ENCODE peak calls at places on chromosomes 16 and 17, in eight cellular contexts. One of them, this sample, is unnamed.
A peak's percentile ranks its signal among the peaks of the same experiment; 100 is the strongest.

GRCh38 chr17:16880121-16880842 is 91.6 kb downstream of the TNFRSF13B start:
- DNase-seq in AML-193: no peak
- DNase-seq in NCI-H1105 treated with DMSO at 0.1 percent for 48 hours: no peak
- DNase-seq in activated naive CD4-positive, alpha-beta T cell treated with Interleukin-2 at 50 U/mL for 16 hours: no peak
- DNase-seq in BE2C: no peak
- DNase-seq in GM12891: no peak
- DNase-seq in left cardiac atrium: no peak
- DNase-seq in lower leg skin: peak; percentile 67
- DNase-seq in this sample: no peak

GRCh38 chr16:19886061-19886792 is 1.6 kb upstream of the GPRC5B start:
- DNase-seq in AML-193: peak; percentile 66
- DNase-seq in NCI-H1105 treated with DMSO at 0.1 percent for 48 hours: peak; percentile 29
- DNase-seq in activated naive CD4-positive, alpha-beta T cell treated with Interleukin-2 at 50 U/mL for 16 hours: peak; percentile 85
- DNase-seq in BE2C: peak; percentile 74
- DNase-seq in GM12891: peak; percentile 46
- DNase-seq in left cardiac atrium: peak; percentile 77
- DNase-seq in lower leg skin: peak; percentile 96
- DNase-seq in this sample: peak; percentile 30

GRCh38 chr17:48131216-48131824 is 23.8 kb downstream of the SNX11 start:
- DNase-seq in AML-193: peak; percentile 80
- DNase-seq in NCI-H1105 treated with DMSO at 0.1 percent for 48 hours: peak; percentile 59
- DNase-seq in activated naive CD4-positive, alpha-beta T cell treated with Interleukin-2 at 50 U/mL for 16 hours: peak; percentile 41
- DNase-seq in BE2C: peak; percentile 79
- DNase-seq in GM12891: no peak
- DNase-seq in left cardiac atrium: peak; percentile 32
- DNase-seq in lower leg skin: peak; percentile 52
- DNase-seq in this sample: no peak

GRCh38 chr16:29925805-29926674 is at the start of gene KCTD13:
- DNase-seq in AML-193: peak; percentile 63
- DNase-seq in NCI-H1105 treated with DMSO at 0.1 percent for 48 hours: peak; percentile 69
- DNase-seq in activated naive CD4-positive, alpha-beta T cell treated with Interleukin-2 at 50 U/mL for 16 hours: peak; percentile 86
- DNase-seq in BE2C: peak; percentile 91
- DNase-seq in GM12891: peak; percentile 98
- DNase-seq in left cardiac atrium: peak; percentile 85
- DNase-seq in lower leg skin: peak; percentile 97
- DNase-seq in this sample: peak; percentile 34

GRCh38 chr17:48547839-48548686 is 3.2 kb upstream of the HOXB2 start:
- DNase-seq in AML-193: no peak
- DNase-seq in NCI-H1105 treated with DMSO at 0.1 percent for 48 hours: peak; percentile 65
- DNase-seq in activated naive CD4-positive, alpha-beta T cell treated with Interleukin-2 at 50 U/mL for 16 hours: peak; percentile 42
- DNase-seq in BE2C: no peak
- DNase-seq in GM12891: no peak
- DNase-seq in left cardiac atrium: no peak
- DNase-seq in lower leg skin: no peak
- DNase-seq in this sample: no peak

GRCh38 chr16:19589771-19590302 is 34.3 kb downstream of the VPS35L start:
- DNase-seq in AML-193: no peak
- DNase-seq in NCI-H1105 treated with DMSO at 0.1 percent for 48 hours: no peak
- DNase-seq in activated naive CD4-positive, alpha-beta T cell treated with Interleukin-2 at 50 U/mL for 16 hours: no peak
- DNase-seq in BE2C: no peak
- DNase-seq in GM12891: no peak
- DNase-seq in left cardiac atrium: no peak
- DNase-seq in lower leg skin: no peak
- DNase-seq in this sample: peak; percentile 63

GRCh38 chr16:86355114-86355513 is 155.2 kb upstream of the FOXF1 start:
- DNase-seq in AML-193: no peak
- DNase-seq in NCI-H1105 treated with DMSO at 0.1 percent for 48 hours: no peak
- DNase-seq in activated naive CD4-positive, alpha-beta T cell treated with Interleukin-2 at 50 U/mL for 16 hours: no peak
- DNase-seq in BE2C: peak; percentile 38
- DNase-seq in GM12891: no peak
- DNase-seq in left cardiac atrium: no peak
- DNase-seq in lower leg skin: no peak
- DNase-seq in this sample: no peak

GRCh38 chr16:83843657-83844056 is 35.9 kb downstream of the HSBP1 start:
- DNase-seq in AML-193: peak; percentile 57
- DNase-seq in NCI-H1105 treated with DMSO at 0.1 percent for 48 hours: no peak
- DNase-seq in activated naive CD4-positive, alpha-beta T cell treated with Interleukin-2 at 50 U/mL for 16 hours: no peak
- DNase-seq in BE2C: no peak
- DNase-seq in GM12891: no peak
- DNase-seq in left cardiac atrium: no peak
- DNase-seq in lower leg skin: peak; percentile 78
- DNase-seq in this sample: no peak

GRCh38 chr17:74635418-74635817 is 11.9 kb upstream of the CD300E start:
- DNase-seq in AML-193: no peak
- DNase-seq in NCI-H1105 treated with DMSO at 0.1 percent for 48 hours: no peak
- DNase-seq in activated naive CD4-positive, alpha-beta T cell treated with Interleukin-2 at 50 U/mL for 16 hours: no peak
- DNase-seq in BE2C: no peak
- DNase-seq in GM12891: no peak
- DNase-seq in left cardiac atrium: no peak
- DNase-seq in lower leg skin: no peak
- DNase-seq in this sample: no peak

GRCh38 chr16:51383909-51384308 is 232.8 kb upstream of the SALL1 start:
- DNase-seq in AML-193: no peak
- DNase-seq in NCI-H1105 treated with DMSO at 0.1 percent for 48 hours: no peak
- DNase-seq in activated naive CD4-positive, alpha-beta T cell treated with Interleukin-2 at 50 U/mL for 16 hours: no peak
- DNase-seq in BE2C: no peak
- DNase-seq in GM12891: no peak
- DNase-seq in left cardiac atrium: no peak
- DNase-seq in lower leg skin: no peak
- DNase-seq in this sample: no peak

GRCh38 chr16:82414476-82414875 is 212.3 kb upstream of the CDH13 start:
- DNase-seq in AML-193: no peak
- DNase-seq in NCI-H1105 treated with DMSO at 0.1 percent for 48 hours: no peak
- DNase-seq in activated naive CD4-positive, alpha-beta T cell treated with Interleukin-2 at 50 U/mL for 16 hours: no peak
- DNase-seq in BE2C: no peak
- DNase-seq in GM12891: no peak
- DNase-seq in left cardiac atrium: no peak
- DNase-seq in lower leg skin: no peak
- DNase-seq in this sample: no peak

GRCh38 chr17:58530655-58531054 is 16.2 kb upstream of the MTMR4 start:
- DNase-seq in AML-193: no peak
- DNase-seq in NCI-H1105 treated with DMSO at 0.1 percent for 48 hours: no peak
- DNase-seq in activated naive CD4-positive, alpha-beta T cell treated with Interleukin-2 at 50 U/mL for 16 hours: no peak
- DNase-seq in BE2C: no peak
- DNase-seq in GM12891: no peak
- DNase-seq in left cardiac atrium: no peak
- DNase-seq in lower leg skin: no peak
- DNase-seq in this sample: no peak

GRCh38 chr16:28975158-28975603 is 603 bp downstream of the SPNS1 start:
- DNase-seq in AML-193: no peak
- DNase-seq in NCI-H1105 treated with DMSO at 0.1 percent for 48 hours: no peak
- DNase-seq in activated naive CD4-positive, alpha-beta T cell treated with Interleukin-2 at 50 U/mL for 16 hours: no peak
- DNase-seq in BE2C: no peak
- DNase-seq in GM12891: no peak
- DNase-seq in left cardiac atrium: no peak
- DNase-seq in lower leg skin: no peak
- DNase-seq in this sample: no peak

GRCh38 chr17:35998018-35998545 is 3.3 kb downstream of the CCL15 start:
- DNase-seq in AML-193: no peak
- DNase-seq in NCI-H1105 treated with DMSO at 0.1 percent for 48 hours: no peak
- DNase-seq in activated naive CD4-positive, alpha-beta T cell treated with Interleukin-2 at 50 U/mL for 16 hours: no peak
- DNase-seq in BE2C: no peak
- DNase-seq in GM12891: no peak
- DNase-seq in left cardiac atrium: no peak
- DNase-seq in lower leg skin: peak; percentile 61
- DNase-seq in this sample: no peak

GRCh38 chr17:43713494-43714162 is 45.0 kb downstream of the SOST start:
- DNase-seq in AML-193: no peak
- DNase-seq in NCI-H1105 treated with DMSO at 0.1 percent for 48 hours: peak; percentile 26
- DNase-seq in activated naive CD4-positive, alpha-beta T cell treated with Interleukin-2 at 50 U/mL for 16 hours: peak; percentile 11
- DNase-seq in BE2C: peak; percentile 48
- DNase-seq in GM12891: peak; percentile 54
- DNase-seq in left cardiac atrium: peak; percentile 55
- DNase-seq in lower leg skin: no peak
- DNase-seq in this sample: no peak

GRCh38 chr16:76164970-76165558 is 112.1 kb upstream of the CNTNAP4 start:
- DNase-seq in AML-193: no peak
- DNase-seq in NCI-H1105 treated with DMSO at 0.1 percent for 48 hours: no peak
- DNase-seq in activated naive CD4-positive, alpha-beta T cell treated with Interleukin-2 at 50 U/mL for 16 hours: no peak
- DNase-seq in BE2C: no peak
- DNase-seq in GM12891: no peak
- DNase-seq in left cardiac atrium: no peak
- DNase-seq in lower leg skin: no peak
- DNase-seq in this sample: no peak

GRCh38 chr17:19943026-19943425 is 34.6 kb downstream of the AKAP10 start:
- DNase-seq in AML-193: no peak
- DNase-seq in NCI-H1105 treated with DMSO at 0.1 percent for 48 hours: no peak
- DNase-seq in activated naive CD4-positive, alpha-beta T cell treated with Interleukin-2 at 50 U/mL for 16 hours: no peak
- DNase-seq in BE2C: no peak
- DNase-seq in GM12891: no peak
- DNase-seq in left cardiac atrium: no peak
- DNase-seq in lower leg skin: no peak
- DNase-seq in this sample: no peak

GRCh38 chr16:79372504-79373184 is 227.9 kb downstream of the MAF start:
- DNase-seq in AML-193: no peak
- DNase-seq in NCI-H1105 treated with DMSO at 0.1 percent for 48 hours: no peak
- DNase-seq in activated naive CD4-positive, alpha-beta T cell treated with Interleukin-2 at 50 U/mL for 16 hours: peak; percentile 61
- DNase-seq in BE2C: no peak
- DNase-seq in GM12891: no peak
- DNase-seq in left cardiac atrium: no peak
- DNase-seq in lower leg skin: no peak
- DNase-seq in this sample: no peak

GRCh38 chr17:43584666-43585102 is 38.5 kb upstream of the ETV4 start:
- DNase-seq in AML-193: no peak
- DNase-seq in NCI-H1105 treated with DMSO at 0.1 percent for 48 hours: no peak
- DNase-seq in activated naive CD4-positive, alpha-beta T cell treated with Interleukin-2 at 50 U/mL for 16 hours: no peak
- DNase-seq in BE2C: no peak
- DNase-seq in GM12891: no peak
- DNase-seq in left cardiac atrium: no peak
- DNase-seq in lower leg skin: no peak
- DNase-seq in this sample: no peak

GRCh38 chr17:20033410-20033809 is 24.3 kb downstream of the SPECC1 start:
- DNase-seq in AML-193: no peak
- DNase-seq in NCI-H1105 treated with DMSO at 0.1 percent for 48 hours: no peak
- DNase-seq in activated naive CD4-positive, alpha-beta T cell treated with Interleukin-2 at 50 U/mL for 16 hours: no peak
- DNase-seq in BE2C: no peak
- DNase-seq in GM12891: no peak
- DNase-seq in left cardiac atrium: no peak
- DNase-seq in lower leg skin: no peak
- DNase-seq in this sample: no peak

GRCh38 chr17:51059781-51060180 is 60.9 kb downstream of the SPAG9 start:
- DNase-seq in AML-193: no peak
- DNase-seq in NCI-H1105 treated with DMSO at 0.1 percent for 48 hours: no peak
- DNase-seq in activated naive CD4-positive, alpha-beta T cell treated with Interleukin-2 at 50 U/mL for 16 hours: no peak
- DNase-seq in BE2C: no peak
- DNase-seq in GM12891: no peak
- DNase-seq in left cardiac atrium: no peak
- DNase-seq in lower leg skin: no peak
- DNase-seq in this sample: no peak